ENCODE peak calls at places on chromosomes 12 and 14, in six cellular contexts. A is activated gamma-delta T cell treated with anti-CD3 and anti-CD28 coated beads, Interleukin-2, amount 50 U/mL, for 16 hours; D is AG08395; P is SHP77; U is T follicular helper cell; R is caudate nucleus. F is an unnamed sample.

GRCh38 chr14:76870146-76870545 is 43.9 kb downstream of the LRRC74A start:
- DNase-seq in R (no peak), P (peak), U (no peak), D (no peak), A (no peak), F (no peak)

GRCh38 chr12:89949457-89950195 is 241.0 kb upstream of the ATP2B1 start:
- DNase-seq in D (peak), A (peak), P (no peak), U (peak), R (no peak), F (peak)

GRCh38 chr14:72723741-72724530 is 170.0 kb downstream of the DPF3 start:
- DNase-seq in R (no peak), U (no peak), A (no peak), P (no peak), D (no peak), F (no peak)

GRCh38 chr12:70692681-70693288 is 55.6 kb upstream of the PTPRB start:
- DNase-seq in A (no peak), P (no peak), U (no peak), R (no peak), D (peak), F (no peak)

GRCh38 chr14:88834883-88835431 is 10.5 kb downstream of the TTC8 start:
- DNase-seq in U (no peak), D (peak), R (no peak), A (no peak), P (no peak), F (no peak)

GRCh38 chr12:113198286-113198685 is 12.8 kb downstream of the RITA1 start:
- DNase-seq in U (no peak), A (no peak), D (no peak), P (no peak), R (no peak), F (no peak)

GRCh38 chr12:44885902-44886301 is 9.8 kb upstream of the NELL2 start:
- DNase-seq in A (no peak), U (no peak), D (no peak), P (no peak), R (no peak), F (no peak)

GRCh38 chr14:64930085-64930843 is 12.3 kb downstream of the GPX2 start:
- DNase-seq in A (no peak), U (no peak), P (no peak), D (no peak), R (no peak), F (no peak)

GRCh38 chr12:109714141-109714912 is 702 bp downstream of the FAM222A start:
- DNase-seq in A (peak), P (peak), D (peak), R (no peak), U (peak), F (peak)

GRCh38 chr12:109047081-109047805 is 5.1 kb upstream of the USP30 start:
- DNase-seq in D (no peak), A (no peak), U (no peak), P (no peak), R (no peak), F (no peak)

GRCh38 chr14:90272523-90272922 is 16.2 kb downstream of the PSMC1 start:
- DNase-seq in R (no peak), A (no peak), P (no peak), U (no peak), D (no peak), F (no peak)

GRCh38 chr14:93114068-93114710 is 1.5 kb downstream of the ITPK1 start:
- DNase-seq in P (no peak), R (no peak), D (no peak), U (no peak), A (no peak), F (no peak)

GRCh38 chr12:2319747-2320146 is 267.0 kb downstream of the CACNA1C start:
- DNase-seq in A (no peak), U (no peak), P (no peak), D (peak), R (no peak), F (no peak)

GRCh38 chr12:15605886-15606590 is 183.2 kb downstream of the EPS8 start:
- DNase-seq in A (no peak), R (no peak), D (no peak), P (no peak), U (no peak), F (no peak)

F was measured in naive thymus-derived CD8-positive, alpha-beta T cell.